ENCODE peak calls at places on chromosome 14, in ten cellular contexts. E is renal cortical epithelial cell, M is substantia nigra, W is H4, Z is cardiac fibroblast, F is SW 1271, L is NCI-H345, P is left cardiac atrium, C is D341Med, G is adrenal gland. B is an unnamed sample.

GRCh38 chr14:51822499-51822898 is 37.9 kb upstream of the GNG2 start:
- DNase-seq in Z (no peak), C (no peak), W (no peak), F (no peak), G (no peak), E (no peak), P (no peak), L (no peak), M (no peak), B (no peak)

GRCh38 chr14:90630407-90630806 is 185.8 kb downstream of the TTC7B start:
- DNase-seq in L (no peak), G (peak; percentile 55), P (no peak), W (no peak), E (no peak), Z (no peak), M (no peak), F (no peak), C (no peak), B (no peak)

GRCh38 chr14:102768223-102769048 is 8.8 kb upstream of the TRAF3 start:
- DNase-seq in F (no peak), E (no peak), L (no peak), C (no peak), G (peak; percentile 40), M (no peak), W (no peak), P (no peak), Z (no peak), B (no peak)

GRCh38 chr14:95703805-95704204 is 10.1 kb downstream of the TCL1A start:
- DNase-seq in Z (no peak), F (no peak), L (no peak), P (no peak), W (no peak), C (no peak), E (no peak), M (no peak), G (no peak), B (no peak)

GRCh38 chr14:60509438-60510253 is 700 bp downstream of the SIX6 start:
- DNase-seq in E (no peak), C (peak; percentile 52), G (no peak), F (no peak), W (no peak), Z (no peak), P (no peak), L (no peak), M (no peak), B (no peak)

GRCh38 chr14:100873083-100873482 is 30.4 kb downstream of the RTL1 start:
- DNase-seq in W (no peak), G (peak; percentile 35), E (no peak), C (no peak), Z (no peak), P (peak; percentile 2), L (no peak), M (no peak), F (no peak), B (no peak)

GRCh38 chr14:51547260-51547659 is 104.5 kb upstream of the FRMD6 start:
- DNase-seq in P (peak; percentile 28), L (no peak), F (peak; percentile 95), E (peak; percentile 98), Z (peak; percentile 98), C (no peak), W (peak; percentile 97), M (no peak), G (peak; percentile 31), B (no peak)

GRCh38 chr14:104016873-104017650 is 68.4 kb upstream of the ASPG start:
- DNase-seq in C (no peak), F (no peak), G (no peak), W (no peak), Z (no peak), M (no peak), E (peak; percentile 26), L (no peak), P (no peak), B (no peak)

GRCh38 chr14:68076451-68076850 is 256.9 kb downstream of the RAD51B start:
- DNase-seq in F (no peak), W (no peak), M (no peak), G (no peak), P (no peak), L (no peak), C (no peak), Z (peak; percentile 14), E (peak; percentile 67), B (no peak)

GRCh38 chr14:100022772-100023451 is 42.3 kb upstream of the EVL start:
- DNase-seq in G (no peak), M (no peak), E (peak; percentile 58), C (no peak), F (no peak), L (no peak), P (peak; percentile 28), Z (peak; percentile 71), W (no peak), B (no peak)

GRCh38 chr14:34713681-34714319 is 593 bp downstream of the CFL2 start:
- DNase-seq in E (peak; percentile 86), W (peak; percentile 30), M (no peak), Z (peak; percentile 61), G (peak; percentile 35), C (no peak), L (peak; percentile 57), F (no peak), P (peak; percentile 36), B (no peak)

GRCh38 chr14:59918824-59919581 is 941 bp upstream of the LRRC9 start:
- DNase-seq in Z (peak; percentile 56), W (peak; percentile 44), C (peak; percentile 51), G (peak; percentile 16), E (peak; percentile 35), P (no peak), F (no peak), M (no peak), L (peak; percentile 59), B (no peak)

GRCh38 chr14:48350971-48351370 is 675.6 kb upstream of the MDGA2 start:
- DNase-seq in L (no peak), F (peak; percentile 51), E (peak; percentile 40), P (no peak), Z (no peak), G (no peak), C (no peak), W (peak; percentile 8), M (no peak), B (no peak)

GRCh38 chr14:84465890-84466289 is 1064.1 kb upstream of the FLRT2 start:
- DNase-seq in F (no peak), E (peak; percentile 23), L (no peak), Z (no peak), C (no peak), G (no peak), W (no peak), M (no peak), P (no peak), B (no peak)

GRCh38 chr14:54981698-54982097 is 45.2 kb downstream of the WDHD1 start:
- DNase-seq in L (no peak), E (peak; percentile 16), C (no peak), M (no peak), W (no peak), G (no peak), P (no peak), Z (peak; percentile 50), F (no peak), B (no peak)

GRCh38 chr14:26917086-26917485 is 319.3 kb upstream of the NOVA1 start:
- DNase-seq in W (peak; percentile 17), E (peak; percentile 56), L (no peak), C (peak; percentile 37), M (no peak), F (no peak), G (peak; percentile 1), Z (peak; percentile 89), P (no peak), B (no peak)

GRCh38 chr14:101797785-101798342 is 36.4 kb downstream of the PPP2R5C start:
- DNase-seq in F (no peak), Z (no peak), M (no peak), C (no peak), G (peak; percentile 81), L (no peak), E (no peak), P (no peak), W (no peak), B (no peak)

GRCh38 chr14:103033744-103034143 is 23.6 kb downstream of the CDC42BPB start:
- DNase-seq in W (no peak), F (no peak), E (no peak), G (no peak), M (no peak), C (no peak), L (no peak), P (no peak), Z (no peak), B (no peak)

GRCh38 chr14:21043387-21044105 is 1.4 kb downstream of the RNASE7 start:
- DNase-seq in G (no peak), M (no peak), F (no peak), L (no peak), W (no peak), Z (no peak), C (no peak), P (no peak), E (no peak), B (no peak)

GRCh38 chr14:38469156-38469555 is 213.3 kb upstream of the CLEC14A start:
- DNase-seq in G (no peak), P (no peak), W (no peak), L (no peak), E (no peak), M (no peak), C (no peak), F (no peak), Z (peak; percentile 53), B (no peak)

GRCh38 chr14:63993992-63994391 is 141.2 kb downstream of the SYNE2 start:
- DNase-seq in F (no peak), G (no peak), P (no peak), W (no peak), C (no peak), L (no peak), M (no peak), Z (peak; percentile 7), E (peak; percentile 2), B (no peak)

GRCh38 chr14:34365309-34365915 is 96.6 kb downstream of the SPTSSA start:
- DNase-seq in G (no peak), P (no peak), C (no peak), F (no peak), E (peak; percentile 30), M (no peak), Z (peak; percentile 51), L (no peak), W (no peak), B (no peak)

GRCh38 chr14:91252901-91253794 is 8.6 kb upstream of the GPR68 start:
- DNase-seq in L (peak; percentile 37), E (no peak), P (peak; percentile 50), W (no peak), C (peak; percentile 83), G (peak; percentile 27), M (no peak), F (no peak), Z (no peak), B (no peak)

GRCh38 chr14:100531152-100531551 is 56.1 kb downstream of the BEGAIN start:
- DNase-seq in P (no peak), W (no peak), F (no peak), Z (no peak), C (no peak), E (no peak), M (no peak), G (no peak), L (no peak), B (no peak)

GRCh38 chr14:54446201-54446693 is 5.1 kb upstream of the CNIH1 start:
- DNase-seq in E (peak; percentile 43), Z (peak; percentile 94), W (no peak), F (no peak), P (peak; percentile 50), M (no peak), L (peak; percentile 92), C (no peak), G (no peak), B (no peak)

GRCh38 chr14:38786921-38787320 is 316.1 kb downstream of the SEC23A start:
- DNase-seq in C (no peak), M (no peak), W (no peak), G (no peak), P (no peak), L (no peak), Z (no peak), E (no peak), F (no peak), B (no peak)

GRCh38 chr14:41343857-41344256 is 262.8 kb upstream of the LRFN5 start:
- DNase-seq in C (no peak), W (no peak), L (no peak), P (no peak), G (no peak), F (no peak), E (no peak), M (no peak), Z (no peak), B (no peak)

GRCh38 chr14:92684801-92685560 is 63.4 kb downstream of the LGMN start:
- DNase-seq in C (no peak), P (no peak), Z (no peak), G (no peak), F (no peak), E (no peak), M (no peak), L (no peak), W (no peak), B (no peak)